ENCODE peak calls at places on chromosomes 2 and 18, in seven cellular contexts. U is B cell; K is T-helper 1 cell; I is activated T-helper 2 cell treated with anti-CD3 and anti-CD28 coated beads, Interferon-gamma antibody, Interleukin-2, Interleukin-4, amounts not matched to agents 10 μg/mL and 5 μg/mL and 100 μg/mL, durations not matched to agents 14 hours and 24 hours and 36 hours; E is stimulated activated CD4-positive, alpha-beta T cell treated with anti-CD3 and anti-CD28 coated beads, Interleukin-1b, Interleukin-23, amount 100 ng/mL, for 4 hours; L is lung; O is C1 segment of cervical spinal cord. Q is an unnamed sample.

GRCh38 chr2:186426153-186427016 is 59.7 kb upstream of the ZC3H15 start:
- DNase-seq in U (no peak), K (no peak), I (no peak), E (no peak), L (no peak), O (no peak), Q (no peak)

GRCh38 chr2:217331577-217332139 is 471.8 kb upstream of the TNP1 start:
- DNase-seq in U (no peak), K (no peak), I (no peak), E (no peak), L (peak), O (no peak), Q (no peak)

GRCh38 chr18:50055474-50055873 is 139.5 kb downstream of the MYO5B start:
- DNase-seq in U (no peak), K (no peak), I (no peak), E (no peak), L (no peak), O (no peak), Q (no peak)

GRCh38 chr2:231987088-231987788 is 25.7 kb downstream of the DIS3L2 start:
- DNase-seq in U (no peak), K (no peak), I (no peak), E (no peak), L (no peak), O (no peak), Q (no peak)

GRCh38 chr2:239279508-239280295 is 121.1 kb downstream of the HDAC4 start:
- DNase-seq in U (no peak), K (no peak), I (no peak), E (no peak), L (no peak), O (no peak), Q (no peak)

GRCh38 chr2:229268626-229269025 is 2.5 kb downstream of the PID1 start:
- DNase-seq in U (no peak), K (no peak), I (no peak), E (no peak), L (no peak), O (no peak), Q (no peak)

GRCh38 chr2:2542966-2543555 is 212.0 kb upstream of the MYT1L start:
- DNase-seq in U (no peak), K (no peak), I (no peak), E (no peak), L (no peak), O (no peak), Q (no peak)

GRCh38 chr2:109290887-109291675 is 162.1 kb downstream of the SH3RF3 start:
- DNase-seq in U (no peak), K (no peak), I (no peak), E (no peak), L (no peak), O (peak), Q (no peak)

GRCh38 chr18:54052259-54052658 is 172.2 kb downstream of the MBD2 start:
- DNase-seq in U (no peak), K (no peak), I (no peak), E (no peak), L (no peak), O (no peak), Q (no peak)

GRCh38 chr18:36297419-36298112 is at the start of gene FHOD3:
- DNase-seq in U (peak), K (no peak), I (no peak), E (no peak), L (peak), O (peak), Q (peak)

GRCh38 chr2:233259745-233260144 is 8.3 kb downstream of the ATG16L1 start:
- DNase-seq in U (no peak), K (no peak), I (no peak), E (no peak), L (no peak), O (no peak), Q (no peak)

GRCh38 chr2:187547353-187547979 is 6.8 kb downstream of the TFPI start:
- DNase-seq in U (no peak), K (no peak), I (no peak), E (no peak), L (peak), O (no peak), Q (no peak)

GRCh38 chr2:230895536-230896345 is 29.3 kb downstream of the GPR55 start:
- DNase-seq in U (no peak), K (no peak), I (no peak), E (no peak), L (no peak), O (no peak), Q (no peak)

GRCh38 chr2:240818293-240818542 is 1.8 kb downstream of the KIF1A start:
- DNase-seq in U (no peak), K (no peak), I (no peak), E (no peak), L (no peak), O (no peak), Q (no peak)

GRCh38 chr18:44031063-44031462 is 649.6 kb upstream of the SETBP1 start:
- DNase-seq in U (no peak), K (no peak), I (no peak), E (no peak), L (no peak), O (no peak), Q (no peak)

GRCh38 chr2:192828947-192829346 is 634.2 kb upstream of the TMEFF2 start:
- DNase-seq in U (no peak), K (no peak), I (no peak), E (no peak), L (no peak), O (no peak), Q (peak)

GRCh38 chr2:212021947-212022346 is 516.7 kb downstream of the ERBB4 start:
- DNase-seq in U (no peak), K (no peak), I (no peak), E (no peak), L (no peak), O (no peak), Q (no peak)

GRCh38 chr18:76647322-76647721 is 152.3 kb upstream of the ZNF516 start:
- DNase-seq in U (no peak), K (no peak), I (no peak), E (no peak), L (no peak), O (no peak), Q (no peak)

GRCh38 chr2:10931710-10932255 is 20.0 kb downstream of the KCNF1 start:
- DNase-seq in U (no peak), K (no peak), I (no peak), E (no peak), L (no peak), O (peak), Q (no peak)

GRCh38 chr18:46676162-46676830 is 19.3 kb upstream of the LOXHD1 start:
- DNase-seq in U (no peak), K (no peak), I (no peak), E (no peak), L (no peak), O (no peak), Q (no peak)

GRCh38 chr18:7592305-7593071 is 25.4 kb downstream of the PTPRM start:
- DNase-seq in U (no peak), K (no peak), I (no peak), E (no peak), L (no peak), O (no peak), Q (peak)

GRCh38 chr2:118847447-118848172 is at the start of gene EN1:
- DNase-seq in U (peak), K (no peak), I (no peak), E (no peak), L (no peak), O (no peak), Q (peak)

GRCh38 chr2:198219292-198219691 is 414.9 kb downstream of the PLCL1 start:
- DNase-seq in U (no peak), K (no peak), I (no peak), E (no peak), L (no peak), O (no peak), Q (no peak)

GRCh38 chr2:27860111-27860510 is 30.1 kb downstream of the RBKS start:
- DNase-seq in U (no peak), K (no peak), I (no peak), E (no peak), L (no peak), O (no peak), Q (no peak)

GRCh38 chr2:233775414-233775813 is 2.7 kb upstream of the MROH2A start:
- DNase-seq in U (no peak), K (no peak), I (no peak), E (no peak), L (no peak), O (no peak), Q (no peak)

GRCh38 chr2:105794926-105795574 is 50.3 kb downstream of the NCK2 start:
- DNase-seq in U (no peak), K (no peak), I (no peak), E (no peak), L (no peak), O (no peak), Q (no peak)

GRCh38 chr2:19580830-19581229 is 222.4 kb upstream of the OSR1 start:
- DNase-seq in U (no peak), K (no peak), I (no peak), E (no peak), L (no peak), O (no peak), Q (no peak)

GRCh38 chr2:135124924-135125886 is 73.1 kb downstream of the RAB3GAP1 start:
- DNase-seq in U (no peak), K (no peak), I (no peak), E (no peak), L (no peak), O (no peak), Q (no peak)

GRCh38 chr2:167209784-167210183 is 321.5 kb downstream of the XIRP2 start:
- DNase-seq in U (no peak), K (no peak), I (no peak), E (no peak), L (no peak), O (no peak), Q (no peak)

GRCh38 chr2:27133195-27133875 is 1.1 kb downstream of the PREB start:
- DNase-seq in U (no peak), K (no peak), I (no peak), E (no peak), L (no peak), O (peak), Q (peak)

GRCh38 chr2:134431837-134432437 is 178.1 kb downstream of the MGAT5 start:
- DNase-seq in U (no peak), K (no peak), I (no peak), E (no peak), L (no peak), O (no peak), Q (no peak)

GRCh38 chr2:233413529-233414272 is 59.4 kb downstream of the DGKD start:
- DNase-seq in U (no peak), K (no peak), I (no peak), E (peak), L (peak), O (peak), Q (peak)

GRCh38 chr18:76232010-76232409 is 263.0 kb downstream of the ZNF516 start:
- DNase-seq in U (no peak), K (no peak), I (no peak), E (no peak), L (no peak), O (no peak), Q (no peak)

GRCh38 chr2:12715258-12715865 is 1.4 kb upstream of the TRIB2 start:
- DNase-seq in U (no peak), K (no peak), I (no peak), E (no peak), L (no peak), O (peak), Q (no peak)

Q was measured in SK-N-SH.